ENCODE peak calls at places on chromosomes 2 and 18, in six cellular contexts. C is activated CD8-positive, alpha-beta memory T cell treated with anti-CD3 and anti-CD28 coated beads for 48 hours; J is stimulated activated CD4-positive, alpha-beta T cell treated with anti-CD3 and anti-CD28 coated beads, Interleukin-12 subunit alpha, Interleukin-12 subunit beta, amount 100 ng/mL, for 4 hours; E is PC-9; Z is lower leg skin; M is RPMI8226. K is an unnamed sample.

GRCh38 chr2:121197369-121198091 is 87.5 kb downstream of the TFCP2L1 start:
- DNase-seq in C (no peak), J (no peak), E (peak), Z (peak), M (no peak), K (no peak)

GRCh38 chr2:120589782-120590608 is 145.7 kb upstream of the GLI2 start:
- DNase-seq in C (no peak), J (no peak), E (peak), Z (no peak), M (no peak), K (no peak)

GRCh38 chr18:64258111-64258650 is 109.3 kb upstream of the LINC00305 start:
- DNase-seq in C (no peak), J (no peak), E (no peak), Z (no peak), M (no peak), K (no peak)

GRCh38 chr2:145800201-145801091 is 1280.5 kb upstream of the ZEB2 start:
- DNase-seq in C (no peak), J (no peak), E (peak), Z (no peak), M (no peak), K (no peak)

GRCh38 chr18:46321954-46322353 is 217.8 kb downstream of the HAUS1 start:
- DNase-seq in C (no peak), J (no peak), E (peak), Z (no peak), M (no peak), K (no peak)

GRCh38 chr2:12120281-12121150 is 374.1 kb downstream of the LPIN1 start:
- DNase-seq in C (no peak), J (no peak), E (peak), Z (no peak), M (no peak), K (no peak)

GRCh38 chr2:178074123-178075005 is 1.8 kb upstream of the PDE11A start:
- DNase-seq in C (no peak), J (no peak), E (no peak), Z (no peak), M (no peak), K (no peak)

GRCh38 chr2:170930132-170931109 is 1.4 kb downstream of the GORASP2 start:
- DNase-seq in C (no peak), J (peak), E (peak), Z (peak), M (peak), K (peak)

GRCh38 chr2:65800998-65801397 is 368.6 kb upstream of the SPRED2 start:
- DNase-seq in C (no peak), J (no peak), E (no peak), Z (no peak), M (no peak), K (peak)

GRCh38 chr2:23269747-23270146 is 115.2 kb upstream of the KLHL29 start:
- DNase-seq in C (no peak), J (no peak), E (no peak), Z (no peak), M (no peak), K (no peak)

GRCh38 chr2:59177748-59178147 is 936.6 kb upstream of the FANCL start:
- DNase-seq in C (no peak), J (no peak), E (peak), Z (no peak), M (no peak), K (no peak)

GRCh38 chr2:121185571-121186074 is 99.4 kb downstream of the TFCP2L1 start:
- DNase-seq in C (no peak), J (no peak), E (peak), Z (peak), M (no peak), K (no peak)

GRCh38 chr2:135701442-135701841 is 40.2 kb upstream of the UBXN4 start:
- DNase-seq in C (no peak), J (no peak), E (no peak), Z (no peak), M (no peak), K (no peak)

GRCh38 chr2:219010162-219010756 is 17.0 kb upstream of the CRYBA2 start:
- DNase-seq in C (no peak), J (peak), E (no peak), Z (no peak), M (peak), K (no peak)

GRCh38 chr2:140178224-140178623 is 1398.0 kb upstream of the NXPH2 start:
- DNase-seq in C (no peak), J (no peak), E (no peak), Z (no peak), M (no peak), K (no peak)

GRCh38 chr2:23694058-23695045 is 232.6 kb downstream of the ATAD2B start:
- DNase-seq in C (no peak), J (no peak), E (no peak), Z (no peak), M (no peak), K (no peak)

GRCh38 chr2:194564422-194564821 is 1092.6 kb upstream of the SLC39A10 start:
- DNase-seq in C (no peak), J (no peak), E (no peak), Z (no peak), M (no peak), K (no peak)

GRCh38 chr2:150450765-150451164 is 36.7 kb downstream of the RND3 start:
- DNase-seq in C (no peak), J (no peak), E (peak), Z (no peak), M (no peak), K (no peak)

GRCh38 chr2:157769866-157770265 is 106.3 kb downstream of the ACVR1 start:
- DNase-seq in C (no peak), J (no peak), E (no peak), Z (no peak), M (no peak), K (no peak)

GRCh38 chr18:903703-904102 is 968 bp upstream of the ADCYAP1 start:
- DNase-seq in C (no peak), J (peak), E (no peak), Z (no peak), M (peak), K (peak)

GRCh38 chr2:224657349-224657748 is 58.8 kb downstream of the CCDC195 start:
- DNase-seq in C (no peak), J (no peak), E (no peak), Z (no peak), M (no peak), K (no peak)

GRCh38 chr2:191439481-191439880 is 194.3 kb downstream of the MYO1B start:
- DNase-seq in C (no peak), J (no peak), E (no peak), Z (no peak), M (no peak), K (no peak)

GRCh38 chr18:32893915-32894314 is 121.1 kb upstream of the KLHL14 start:
- DNase-seq in C (no peak), J (no peak), E (no peak), Z (no peak), M (peak), K (peak)

GRCh38 chr2:108288534-108289106 is at the start of gene SULT1C2:
- DNase-seq in C (no peak), J (no peak), E (no peak), Z (no peak), M (no peak), K (no peak)

GRCh38 chr2:6148887-6149286 is 456.7 kb downstream of the SOX11 start:
- DNase-seq in C (no peak), J (no peak), E (no peak), Z (no peak), M (no peak), K (no peak)

GRCh38 chr2:16628316-16628715 is 37.3 kb downstream of the CYRIA start:
- DNase-seq in C (no peak), J (no peak), E (peak), Z (no peak), M (no peak), K (peak)

GRCh38 chr2:127599211-127599610 is 46.7 kb upstream of the GPR17 start:
- DNase-seq in C (no peak), J (no peak), E (no peak), Z (no peak), M (no peak), K (no peak)

GRCh38 chr18:21192308-21192624 is 49.8 kb upstream of the GREB1L start:
- DNase-seq in C (no peak), J (no peak), E (no peak), Z (no peak), M (no peak), K (no peak)

GRCh38 chr2:381919-382833 is 94.3 kb upstream of the ALKAL2 start:
- DNase-seq in C (no peak), J (no peak), E (no peak), Z (no peak), M (no peak), K (no peak)

GRCh38 chr2:109722026-109722425 is 72.1 kb upstream of the RGPD5 start:
- DNase-seq in C (no peak), J (no peak), E (no peak), Z (peak), M (no peak), K (no peak)

GRCh38 chr2:229832499-229832898 is 89.3 kb downstream of the TRIP12 start:
- DNase-seq in C (no peak), J (no peak), E (no peak), Z (no peak), M (no peak), K (no peak)

GRCh38 chr2:60285476-60286316 is 267.8 kb downstream of the BCL11A start:
- DNase-seq in C (no peak), J (no peak), E (no peak), Z (no peak), M (no peak), K (no peak)